ENCODE peak calls at places on chromosomes 1 and 21, in five cellular contexts. I is breast epithelium, Y is heart left ventricle, U is uterus, H is testis. L is an unnamed sample.

GRCh38 chr1:165858364-165858823 is 31.0 kb downstream of the UCK2 start:
- DNase-seq in I (no peak), Y (peak; percentile 37), U (no peak), H (no peak), L (no peak)

GRCh38 chr1:165114022-165114888 is 242.3 kb downstream of the LMX1A start:
- DNase-seq in I (no peak), Y (no peak), U (peak; percentile 27), H (peak; percentile 78), L (no peak)

GRCh38 chr1:39788758-39789570 is at the start of gene BMP8B:
- DNase-seq in I (no peak), Y (peak; percentile 62), U (no peak), H (peak; percentile 80), L (peak; percentile 89)

GRCh38 chr1:94688646-94689045 is 131.5 kb upstream of the SLC44A3 start:
- DNase-seq in I (no peak), Y (no peak), U (no peak), H (no peak), L (no peak)

GRCh38 chr1:26161408-26162219 is 2.7 kb downstream of the FAM110D start:
- DNase-seq in I (no peak), Y (peak; percentile 77), U (no peak), H (peak; percentile 69), L (peak; percentile 83)

GRCh38 chr21:37079211-37079824 is 6.3 kb downstream of the TTC3 start:
- DNase-seq in I (no peak), Y (no peak), U (no peak), H (no peak), L (no peak)

GRCh38 chr1:233722212-233722979 is 108.5 kb downstream of the KCNK1 start:
- DNase-seq in I (no peak), Y (no peak), U (no peak), H (no peak), L (no peak)

GRCh38 chr1:226838456-226838855 is 32.0 kb upstream of the PSEN2 start:
- DNase-seq in I (no peak), Y (no peak), U (no peak), H (no peak), L (no peak)

GRCh38 chr1:212512731-212513559 is 80.2 kb downstream of the NENF start:
- DNase-seq in I (no peak), Y (no peak), U (no peak), H (no peak), L (no peak)

GRCh38 chr1:109040627-109041613 is 982 bp downstream of the WDR47 start:
- DNase-seq in I (no peak), Y (no peak), U (peak; percentile 19), H (no peak), L (peak; percentile 90)

GRCh38 chr1:53165408-53165961 is 23.0 kb upstream of the SLC1A7 start:
- DNase-seq in I (no peak), Y (no peak), U (no peak), H (no peak), L (no peak)

GRCh38 chr1:203338335-203339036 is 12.4 kb downstream of the FMOD start:
- DNase-seq in I (no peak), Y (peak; percentile 56), U (peak; percentile 71), H (peak; percentile 86), L (peak; percentile 86)

GRCh38 chr1:16026723-16027484 is 5.1 kb downstream of the CLCNKA start:
- DNase-seq in I (peak; percentile 56), Y (no peak), U (peak; percentile 63), H (no peak), L (no peak)

GRCh38 chr1:100152271-100152670 is 19.3 kb downstream of the TRMT13 start:
- DNase-seq in I (no peak), Y (no peak), U (no peak), H (no peak), L (no peak)

GRCh38 chr1:159591981-159592380 is 4.4 kb downstream of the APCS start:
- DNase-seq in I (no peak), Y (no peak), U (no peak), H (no peak), L (no peak)

GRCh38 chr1:151398691-151399065 is 695 bp upstream of the PSMB4 start:
- DNase-seq in I (no peak), Y (no peak), U (peak; percentile 22), H (no peak), L (no peak)

GRCh38 chr21:36820176-36821031 is 121.5 kb downstream of the SIM2 start:
- DNase-seq in I (no peak), Y (no peak), U (no peak), H (no peak), L (no peak)

GRCh38 chr1:178690496-178690895 is 34.5 kb upstream of the RALGPS2 start:
- DNase-seq in I (no peak), Y (no peak), U (no peak), H (no peak), L (no peak)

GRCh38 chr1:39960461-39960958 is 5.6 kb downstream of the MFSD2A start:
- DNase-seq in I (no peak), Y (peak; percentile 33), U (no peak), H (peak; percentile 83), L (peak; percentile 93)

DNA sequence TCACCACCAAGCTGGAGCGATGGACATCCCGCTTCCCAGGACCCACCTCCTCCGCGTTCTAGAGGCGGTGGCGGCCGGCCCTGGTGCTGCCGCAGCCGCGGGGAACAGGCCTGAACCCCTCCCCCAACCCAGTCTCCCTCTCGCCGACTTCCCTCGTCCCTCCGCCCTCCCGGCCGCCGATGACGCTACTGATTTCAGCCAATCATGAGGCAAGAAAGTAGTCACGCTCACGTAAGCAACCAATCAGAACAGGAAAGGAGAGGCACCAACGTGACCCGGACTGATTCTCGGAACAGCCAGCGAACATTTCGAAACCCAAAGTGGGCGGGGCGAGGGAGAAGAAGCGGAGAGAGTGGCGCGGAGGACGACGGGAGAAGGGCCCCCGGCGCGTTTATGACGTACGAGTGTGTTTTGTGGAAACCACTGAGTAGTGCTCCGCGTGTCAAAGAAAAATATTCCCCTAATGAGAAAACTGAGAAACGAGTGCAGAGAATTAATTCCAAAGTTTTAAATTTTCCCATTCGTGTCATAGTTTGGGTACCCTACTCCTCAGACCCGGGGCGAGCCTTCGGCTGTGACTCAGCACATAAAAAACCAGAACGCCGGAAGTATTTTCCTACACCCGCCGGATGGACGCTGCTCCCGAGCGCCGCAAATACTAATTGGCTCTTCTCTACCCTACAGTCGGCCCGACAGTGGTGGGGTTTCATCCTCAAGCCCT is at the start of gene NRDC:
- DNase-seq in I (peak; percentile 100), Y (peak; percentile 100), U (peak; percentile 100), H (peak; percentile 100), L (peak; percentile 99)
- TF ChIP-seq POLR2A in I (peak; percentile 95), Y (peak; percentile 85), U (peak; percentile 78), H (peak; percentile 57), L (peak; percentile 91)

GRCh38 chr1:228101614-228101993 is 1.5 kb downstream of the C1orf35 start:
- DNase-seq in I (no peak), Y (no peak), U (no peak), H (no peak), L (peak; percentile 84)
- TF ChIP-seq POLR2A in I (no peak), Y (no peak), U (no peak), H (no peak), L (no peak)

GRCh38 chr1:153957744-153958110 is 685 bp downstream of the CRTC2 start:
- DNase-seq in I (no peak), Y (no peak), U (no peak), H (peak; percentile 28), L (no peak)

GRCh38 chr1:153959454-153959853 is 1.0 kb upstream of the CRTC2 start:
- DNase-seq in I (no peak), Y (no peak), U (no peak), H (no peak), L (peak; percentile 69)

GRCh38 chr1:153958961-153959260 is 499 bp upstream of the CRTC2 start:
- DNase-seq in I (no peak), Y (no peak), U (no peak), H (peak; percentile 33), L (peak; percentile 40)

GRCh38 chr1:153956997-153957715 is 1.3 kb downstream of the CRTC2 start:
- DNase-seq in I (no peak), Y (no peak), U (no peak), H (no peak), L (peak; percentile 70)

DNA sequence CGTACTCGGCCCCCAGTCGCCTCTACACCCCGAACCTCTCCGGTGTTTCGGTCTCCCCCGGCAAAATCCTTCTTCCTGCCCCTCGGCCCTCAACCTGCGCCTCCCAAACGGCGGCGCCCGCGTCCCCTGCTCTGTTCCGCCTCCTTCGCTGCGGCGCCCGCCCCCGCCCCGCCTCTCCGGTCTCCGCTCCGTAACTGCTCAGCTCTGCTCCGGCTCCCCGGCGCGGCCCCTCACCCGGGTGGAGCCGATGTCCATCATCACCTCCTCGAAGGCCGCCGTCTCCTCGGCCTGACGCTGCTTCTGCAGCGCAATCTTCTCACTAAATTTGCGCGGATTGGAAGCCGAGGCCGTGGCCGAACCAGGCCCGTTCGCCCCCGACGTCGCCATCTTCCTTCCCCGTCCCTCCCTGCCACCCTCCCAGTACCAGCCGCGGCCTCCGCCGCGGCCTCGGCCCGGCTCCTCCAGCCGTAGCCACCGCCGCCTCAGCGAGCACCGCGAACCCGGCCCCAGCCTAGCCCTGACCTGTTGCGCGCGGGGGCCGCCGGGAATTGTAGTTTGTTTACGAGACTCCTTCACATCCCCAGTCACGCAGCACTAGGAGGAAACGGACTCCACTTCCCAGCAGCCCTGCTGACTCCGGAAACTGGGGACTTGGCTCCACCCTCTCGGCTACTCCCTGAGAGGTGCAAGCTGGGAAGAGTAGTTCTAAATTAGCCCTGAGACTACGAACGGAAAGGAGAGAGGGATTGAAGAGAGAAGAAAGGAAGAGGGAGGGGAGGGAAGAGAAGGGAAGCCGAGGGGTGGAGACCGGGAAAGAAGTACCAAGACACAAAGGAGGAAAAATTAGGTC is at the start of gene CRTC2:
- DNase-seq in I (peak; percentile 97), Y (peak; percentile 99), U (peak; percentile 99), H (peak; percentile 100), L (peak; percentile 99)
- TF ChIP-seq POLR2A in I (peak; percentile 64), Y (peak; percentile 80), U (peak; percentile 58), H (no peak), L (peak; percentile 51)

GRCh38 chr1:42958488-42959317 is at the start of gene SLC2A1:
- DNase-seq in I (peak; percentile 86), Y (peak; percentile 84), U (peak; percentile 88), H (peak; percentile 94), L (peak; percentile 99)

GRCh38 chr1:42963378-42964005 is 4.8 kb upstream of the SLC2A1 start:
- DNase-seq in I (no peak), Y (no peak), U (no peak), H (no peak), L (no peak)

GRCh38 chr1:42962641-42963377 is 4.1 kb upstream of the SLC2A1 start:
- DNase-seq in I (no peak), Y (peak; percentile 34), U (peak; percentile 67), H (no peak), L (no peak)

GRCh38 chr1:42961560-42962091 is 3.0 kb upstream of the SLC2A1 start:
- DNase-seq in I (no peak), Y (no peak), U (no peak), H (no peak), L (no peak)

DNA sequence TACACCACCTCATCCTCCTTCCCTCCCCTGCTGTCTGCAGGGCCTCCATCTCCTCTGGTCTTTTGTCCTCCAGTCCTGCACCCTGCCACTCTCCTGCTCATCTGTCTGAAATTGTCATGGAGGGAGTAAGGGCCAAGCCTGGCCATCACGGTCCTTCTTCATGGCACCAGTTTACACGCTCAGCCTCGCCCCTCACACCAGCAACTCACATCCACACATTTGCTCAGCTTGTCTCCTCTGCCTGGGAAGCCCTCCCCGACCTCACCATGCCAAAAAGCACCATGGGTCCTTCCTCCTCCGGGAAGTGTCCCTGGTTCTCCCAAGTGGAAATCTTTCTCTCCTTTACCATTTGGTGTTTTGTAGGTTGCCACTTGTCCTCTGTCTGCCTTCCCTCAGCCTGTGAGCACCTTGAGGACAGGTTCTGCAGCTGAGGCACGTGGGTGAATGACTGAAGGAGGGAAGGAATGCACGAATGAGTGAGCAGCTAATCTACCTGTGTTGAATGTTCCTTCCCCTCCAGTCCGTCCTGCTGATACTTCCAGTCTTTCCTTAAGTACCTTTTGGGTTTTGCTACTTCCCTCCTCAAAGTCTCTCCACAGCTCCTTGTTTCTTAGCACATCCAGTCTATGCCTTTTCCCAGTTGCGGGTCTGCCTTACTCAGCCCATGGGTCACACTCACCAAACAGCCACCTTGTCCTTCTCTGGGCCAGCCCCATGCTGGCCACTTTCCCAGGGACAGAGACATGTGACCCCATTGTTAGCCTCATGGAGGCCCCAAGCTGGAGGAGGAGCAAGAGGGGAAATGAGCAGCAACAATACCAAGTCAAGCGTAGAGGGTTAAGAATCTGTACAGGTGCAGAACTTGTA is 2.3 kb upstream of the SLC2A1 start:
- DNase-seq in I (no peak), Y (no peak), U (no peak), H (no peak), L (no peak)
- TF ChIP-seq POLR2A in I (no peak), Y (no peak), U (no peak), H (no peak), L (no peak)

L was measured in spleen.